ENCODE peak calls at places on chromosomes 11 and 22, in four cellular contexts. Z is heart left ventricle, V is ACHN, T is mammary epithelial cell. L is an unnamed sample.

GRCh38 chr11:104956528-104956927 is 11.8 kb downstream of the CASP4 start:
- DNase-seq in T (peak; percentile 51), V (no peak), Z (no peak), L (no peak)

GRCh38 chr11:36115378-36115801 is 171.5 kb downstream of the LDLRAD3 start:
- DNase-seq in Z (no peak), T (no peak), V (no peak), L (no peak)

GRCh38 chr11:47348859-47349258 is 3.6 kb downstream of the MYBPC3 start:
- DNase-seq in Z (no peak), T (no peak), V (peak; percentile 21), L (no peak)

GRCh38 chr11:33449798-33450197 is 192.6 kb downstream of the HIPK3 start:
- DNase-seq in Z (no peak), T (no peak), V (no peak), L (no peak)

GRCh38 chr22:46594947-46595298 is 25.3 kb upstream of the GRAMD4 start:
- DNase-seq in T (no peak), Z (no peak), V (no peak), L (no peak)

GRCh38 chr22:41488596-41489385 is 19.9 kb downstream of the ACO2 start:
- DNase-seq in V (no peak), Z (no peak), T (no peak), L (no peak)

GRCh38 chr22:37634505-37635002 is 4.9 kb upstream of the SH3BP1 start:
- DNase-seq in V (no peak), Z (no peak), T (no peak), L (no peak)

GRCh38 chr11:59010693-59011092 is 71.4 kb downstream of the GLYATL1 start:
- DNase-seq in T (no peak), Z (no peak), V (no peak), L (no peak)